ENCODE peak calls at places on chromosomes 12 and 14, in nine cellular contexts. N is heart right ventricle; R is CD8-positive, alpha-beta memory T cell; F is right cardiac atrium; L is ovary; Z is hepatocyte; I is adipocyte; U is lung; A is foreskin fibroblast. B is an unnamed sample.

GRCh38 chr14:34498684-34499412 is 36.8 kb upstream of the SPTSSA start:
- DNase-seq in F (no peak), I (no peak), L (no peak), U (no peak), N (no peak), Z (no peak), A (no peak), R (no peak), B (peak)

GRCh38 chr12:93793983-93794382 is 116.8 kb downstream of the CRADD start:
- DNase-seq in R (no peak), U (no peak), A (peak), N (no peak), I (peak), L (peak), Z (no peak), F (no peak), B (no peak)

GRCh38 chr12:41772478-41772877 is 372.2 kb downstream of the GXYLT1 start:
- DNase-seq in L (no peak), I (no peak), A (no peak), N (no peak), F (no peak), U (no peak), Z (no peak), R (no peak), B (no peak)

GRCh38 chr12:27013606-27014084 is 539 bp downstream of the TM7SF3 start:
- DNase-seq in F (no peak), I (peak), R (no peak), Z (peak), N (no peak), A (peak), U (no peak), L (no peak), B (no peak)

GRCh38 chr12:65756956-65757511 is 67.2 kb upstream of the HMGA2 start:
- DNase-seq in A (peak), U (no peak), R (no peak), N (no peak), Z (peak), I (no peak), L (no peak), F (no peak), B (no peak)

GRCh38 chr12:62933871-62934798 is 815 bp downstream of the PPM1H start:
- DNase-seq in N (peak), Z (peak), F (peak), L (peak), A (no peak), U (peak), I (peak), R (no peak), B (no peak)

GRCh38 chr12:132066345-132066685 is 77.8 kb downstream of the DDX51 start:
- DNase-seq in A (no peak), F (no peak), U (no peak), R (peak), N (no peak), Z (no peak), L (no peak), I (no peak), B (no peak)

GRCh38 chr12:132888852-132889251 is 1.4 kb upstream of the CHFR start:
- DNase-seq in I (no peak), U (no peak), L (no peak), R (no peak), F (no peak), Z (no peak), A (no peak), N (no peak), B (no peak)

GRCh38 chr12:45433441-45433868 is 217.6 kb downstream of the ANO6 start:
- DNase-seq in N (no peak), R (no peak), A (no peak), F (no peak), Z (peak), U (no peak), I (no peak), L (no peak), B (no peak)

GRCh38 chr12:26872623-26873022 is 39.6 kb upstream of the ITPR2 start:
- DNase-seq in R (no peak), Z (no peak), A (no peak), L (no peak), I (no peak), N (no peak), F (no peak), U (no peak), B (no peak)

GRCh38 chr12:132516064-132517012 is 26.4 kb downstream of the FBRSL1 start:
- DNase-seq in F (no peak), I (no peak), L (no peak), A (no peak), Z (no peak), R (no peak), N (no peak), U (no peak), B (no peak)

GRCh38 chr12:75596406-75596805 is 85.0 kb upstream of the KRR1 start:
- DNase-seq in F (no peak), Z (no peak), N (no peak), R (no peak), U (no peak), I (no peak), A (no peak), L (no peak), B (no peak)

GRCh38 chr14:74763803-74764531 is 851 bp downstream of the YLPM1 start:
- DNase-seq in N (peak), I (peak), U (no peak), L (peak), R (peak), A (no peak), Z (peak), F (no peak), B (no peak)

GRCh38 chr14:87522575-87522974 is 470.4 kb downstream of the GALC start:
- DNase-seq in A (no peak), U (no peak), L (no peak), I (no peak), R (no peak), N (no peak), F (no peak), Z (peak), B (no peak)

GRCh38 chr14:85437143-85437542 is 92.8 kb upstream of the FLRT2 start:
- DNase-seq in R (no peak), I (peak), L (no peak), N (no peak), Z (peak), A (peak), F (no peak), U (no peak), B (no peak)

GRCh38 chr12:6182279-6182898 is 17.8 kb upstream of the CD9 start:
- DNase-seq in Z (peak), L (peak), F (peak), A (peak), U (peak), N (peak), I (peak), R (no peak), B (peak)

GRCh38 chr14:54040851-54041250 is 84.2 kb upstream of the BMP4 start:
- DNase-seq in R (no peak), U (no peak), F (no peak), L (no peak), Z (no peak), N (no peak), A (peak), I (peak), B (no peak)

GRCh38 chr14:45891417-45892080 is 638.5 kb upstream of the MIS18BP1 start:
- DNase-seq in F (no peak), L (peak), R (no peak), A (no peak), I (no peak), N (no peak), Z (peak), U (no peak), B (no peak)

GRCh38 chr12:14777271-14777670 is 26.0 kb downstream of the WBP11 start:
- DNase-seq in Z (peak), A (peak), N (no peak), U (no peak), I (peak), L (no peak), F (no peak), R (no peak), B (no peak)

GRCh38 chr14:34628681-34629135 is 1.2 kb downstream of the SNX6 start:
- DNase-seq in N (peak), U (no peak), I (peak), F (no peak), L (no peak), A (no peak), R (peak), Z (peak), B (no peak)

GRCh38 chr14:85529803-85530574 is at the start of gene FLRT2:
- DNase-seq in I (peak), L (peak), N (peak), U (no peak), F (peak), R (no peak), A (no peak), Z (peak), B (no peak)

GRCh38 chr12:5432011-5432400 is at the start of gene NTF3:
- DNase-seq in L (peak), N (peak), F (peak), Z (peak), I (peak), A (no peak), R (no peak), U (no peak), B (no peak)

GRCh38 chr12:53224897-53225634 is 6.9 kb downstream of the RARG start:
- DNase-seq in Z (no peak), N (no peak), U (no peak), L (no peak), A (no peak), F (no peak), R (no peak), I (peak), B (no peak)

GRCh38 chr14:60632257-60632656 is 17.0 kb downstream of the SIX1 start:
- DNase-seq in R (no peak), I (no peak), A (no peak), F (no peak), L (no peak), Z (no peak), N (no peak), U (no peak), B (no peak)

GRCh38 chr12:108151505-108152178 is 22.6 kb downstream of the WSCD2 start:
- DNase-seq in Z (no peak), U (no peak), L (no peak), F (no peak), N (no peak), I (no peak), A (no peak), R (no peak), B (no peak)

GRCh38 chr14:96917442-96917963 is 120.3 kb downstream of the VRK1 start:
- DNase-seq in I (no peak), U (no peak), N (no peak), R (no peak), Z (no peak), A (no peak), L (no peak), F (no peak), B (no peak)

GRCh38 chr14:106883218-106883692 is 1356.9 kb downstream of the TMEM121 start:
- DNase-seq in L (peak), Z (no peak), A (no peak), U (no peak), N (no peak), I (peak), F (peak), R (peak), B (no peak)

GRCh38 chr14:73977896-73978295 is 27.8 kb downstream of the COQ6 start:
- DNase-seq in N (no peak), R (no peak), F (no peak), I (peak), U (no peak), L (no peak), A (peak), Z (no peak), B (no peak)

GRCh38 chr14:95206534-95206933 is 49.2 kb upstream of the DICER1 start:
- DNase-seq in R (no peak), A (no peak), F (no peak), I (peak), L (no peak), U (no peak), N (no peak), Z (no peak), B (no peak)

GRCh38 chr12:53754633-53755261 is 3.0 kb upstream of the CISTR start:
- DNase-seq in U (peak), L (peak), N (no peak), Z (no peak), A (peak), F (no peak), I (peak), R (no peak), B (no peak)

GRCh38 chr12:122951406-122951805 is 14.9 kb downstream of the ABCB9 start:
- DNase-seq in N (no peak), A (peak), L (no peak), F (no peak), R (no peak), Z (peak), I (peak), U (no peak), B (no peak)

GRCh38 chr14:78530078-78530477 is 359.9 kb downstream of the NRXN3 start:
- DNase-seq in L (no peak), I (peak), F (no peak), R (no peak), U (no peak), Z (peak), A (no peak), N (peak), B (peak)

GRCh38 chr14:68553326-68553725 is 239.5 kb downstream of the ZFP36L1 start:
- DNase-seq in I (no peak), R (no peak), U (no peak), F (no peak), L (no peak), N (no peak), A (no peak), Z (no peak), B (no peak)
- H3K4me3 ChIP-seq in I (no peak), R (no peak), U (no peak), F (no peak), L (no peak), N (no peak), A (no peak), Z (no peak), B (no peak)

GRCh38 chr14:55374771-55375170 is 36.9 kb downstream of the ATG14 start:
- DNase-seq in A (no peak), N (no peak), Z (no peak), L (no peak), F (no peak), U (no peak), R (no peak), I (no peak), B (no peak)
- H3K4me3 ChIP-seq in A (no peak), N (no peak), Z (no peak), L (no peak), F (no peak), U (no peak), R (no peak), I (no peak), B (no peak)

GRCh38 chr12:117331691-117332090 is 29.7 kb downstream of the NOS1 start:
- DNase-seq in F (no peak), N (no peak), A (no peak), U (no peak), I (no peak), Z (no peak), L (no peak), R (no peak), B (no peak)

GRCh38 chr12:117330441-117331113 is 30.8 kb downstream of the NOS1 start:
- DNase-seq in I (no peak), L (no peak), R (no peak), U (no peak), N (no peak), F (no peak), A (no peak), Z (no peak), B (no peak)

GRCh38 chr12:117334855-117335587 is 26.4 kb downstream of the NOS1 start:
- DNase-seq in Z (no peak), L (no peak), R (no peak), I (no peak), N (no peak), U (no peak), A (no peak), F (no peak), B (no peak)

GRCh38 chr12:117334098-117334497 is 27.3 kb downstream of the NOS1 start:
- DNase-seq in Z (no peak), R (no peak), I (no peak), F (no peak), N (no peak), U (no peak), A (no peak), L (no peak), B (no peak)

DNA sequence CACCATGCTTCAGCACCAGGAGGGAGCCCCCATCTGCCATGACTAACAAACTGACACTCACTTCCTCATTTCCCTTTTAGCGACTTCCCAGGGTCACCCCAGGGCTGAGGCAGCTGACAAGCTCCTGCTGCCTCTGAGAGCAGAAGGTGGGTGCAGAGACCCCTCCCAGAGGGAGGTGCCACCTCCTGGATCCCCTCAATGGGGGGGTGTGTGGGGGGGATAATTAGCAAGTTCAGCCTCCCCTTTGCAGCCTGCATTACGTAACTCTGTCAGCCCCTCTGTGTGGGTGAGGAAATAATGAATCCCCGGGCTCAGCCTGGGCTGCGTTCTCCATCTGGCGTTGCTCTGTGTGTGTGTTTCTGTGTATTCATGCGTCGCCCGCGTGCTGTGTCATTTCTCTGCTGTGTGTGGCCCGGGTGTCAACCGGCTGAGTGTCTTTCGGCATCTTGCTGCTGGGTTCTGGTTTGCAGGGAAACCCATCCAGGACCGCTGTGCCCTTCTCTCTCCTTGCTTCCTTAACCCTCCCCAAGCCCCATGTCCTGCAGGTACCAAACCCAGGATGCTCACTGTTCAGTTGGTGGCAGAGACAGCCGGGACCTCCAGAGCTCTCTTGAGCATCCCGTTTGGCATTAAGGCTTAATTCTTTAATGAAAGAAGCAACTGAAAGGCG is 28.0 kb downstream of the NOS1 start:
- DNase-seq in L (no peak), F (no peak), N (no peak), U (no peak), I (no peak), R (no peak), Z (no peak), A (no peak), B (no peak)
- H3K4me3 ChIP-seq in L (no peak), F (no peak), N (no peak), U (no peak), I (no peak), R (no peak), Z (no peak), A (no peak), B (no peak)

GRCh38 chr12:82687020-82687951 is 580 bp downstream of the TMTC2 start:
- DNase-seq in A (peak), L (peak), I (peak), F (peak), R (peak), N (peak), Z (peak), U (peak), B (no peak)

GRCh38 chr12:82685721-82686222 is 934 bp upstream of the TMTC2 start:
- DNase-seq in F (peak), Z (peak), I (peak), R (peak), A (peak), U (peak), L (peak), N (peak), B (peak)

GRCh38 chr12:82686223-82687019 is at the start of gene TMTC2:
- DNase-seq in R (peak), A (peak), L (peak), F (peak), I (peak), Z (peak), N (peak), U (peak), B (peak)

GRCh38 chr12:82688035-82688501 is 1.4 kb downstream of the TMTC2 start:
- DNase-seq in I (peak), R (peak), A (peak), Z (peak), U (no peak), N (no peak), L (no peak), F (no peak), B (no peak)

DNA sequence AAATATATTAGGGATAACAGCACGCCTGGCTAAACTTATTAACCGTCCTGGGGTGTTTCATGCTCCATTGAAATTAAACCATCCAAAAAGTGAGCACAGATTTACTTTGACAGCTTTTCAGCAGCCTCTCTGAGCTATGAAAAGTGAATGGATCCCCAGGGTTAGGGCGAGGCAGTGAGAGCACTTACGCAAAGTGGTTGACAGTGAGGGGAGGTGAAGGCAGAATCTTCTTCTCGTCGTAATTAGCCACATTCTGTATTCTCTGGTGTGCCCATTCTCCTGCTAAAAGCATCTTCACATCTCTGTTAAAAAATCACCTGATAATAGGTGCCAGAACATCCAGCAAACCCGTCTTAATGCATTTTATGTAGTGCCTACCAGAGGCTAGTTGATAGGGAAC is 1.9 kb downstream of the TMTC2 start:
- DNase-seq in R (no peak), F (no peak), U (no peak), N (no peak), Z (no peak), I (no peak), L (no peak), A (no peak), B (no peak)
- H3K4me3 ChIP-seq in R (peak), F (peak), U (no peak), N (peak), Z (no peak), I (no peak), L (peak), A (peak), B (peak)

GRCh38 chr14:76910371-76910890 is 84.2 kb downstream of the LRRC74A start:
- DNase-seq in F (no peak), I (no peak), R (no peak), L (no peak), U (no peak), A (no peak), Z (no peak), N (no peak), B (no peak)

GRCh38 chr14:76908834-76909233 is 82.6 kb downstream of the LRRC74A start:
- DNase-seq in Z (no peak), A (no peak), I (no peak), F (no peak), R (peak), U (no peak), N (no peak), L (no peak), B (no peak)

GRCh38 chr14:76904740-76905569 is 78.7 kb downstream of the LRRC74A start:
- DNase-seq in R (peak), U (peak), A (peak), F (peak), Z (peak), L (no peak), I (peak), N (no peak), B (peak)

GRCh38 chr14:76911473-76911872 is 85.3 kb downstream of the LRRC74A start:
- DNase-seq in L (no peak), U (no peak), F (no peak), R (no peak), I (no peak), Z (no peak), A (no peak), N (no peak), B (no peak)

DNA sequence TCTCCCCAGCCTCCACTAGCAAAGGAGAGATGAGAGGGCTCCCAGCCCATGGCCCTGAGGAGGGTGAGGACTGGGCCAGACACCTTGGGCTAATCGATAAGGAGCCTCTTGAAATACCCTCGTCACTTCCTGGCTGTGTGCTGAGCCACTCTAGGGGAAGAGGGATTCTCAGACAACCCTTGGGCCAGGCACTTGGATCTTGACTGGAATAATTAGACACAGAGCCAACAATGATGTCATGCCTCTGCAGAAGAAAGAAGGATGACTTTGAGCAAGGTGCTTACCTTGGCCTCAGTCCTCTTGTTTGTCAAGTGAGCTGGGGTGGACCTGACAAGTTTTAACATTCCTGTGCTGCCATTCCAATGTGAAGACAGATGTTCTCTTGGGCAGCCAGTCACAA is 83.1 kb downstream of the LRRC74A start:
- DNase-seq in F (no peak), U (no peak), I (no peak), Z (no peak), L (no peak), N (no peak), A (no peak), R (no peak), B (no peak)
- H3K4me3 ChIP-seq in F (no peak), U (no peak), I (no peak), Z (no peak), L (no peak), N (no peak), A (no peak), R (no peak), B (no peak)

GRCh38 chr12:57766464-57767311 is at the start of gene CYP27B1:
- DNase-seq in Z (no peak), A (no peak), N (no peak), R (no peak), I (peak), L (no peak), F (peak), U (no peak), B (no peak)
- H3K4me3 ChIP-seq in Z (no peak), A (peak), N (peak), R (peak), I (peak), L (peak), F (peak), U (peak), B (peak)